ENCODE peak calls at places on chromosomes 7 and 10, in four cellular contexts. S is K562, Q is GM12878, K is HL-60. N is an unnamed sample.

GRCh38 chr10:118926018-118926417 is 103.5 kb upstream of the NANOS1 start:
- DNase-seq in S (no peak), K (no peak), Q (no peak), N (no peak)

GRCh38 chr7:150399861-150400778 is 21.0 kb downstream of the ZNF775 start:
- DNase-seq in Q (no peak), S (peak), K (no peak), N (no peak)

GRCh38 chr7:29749701-29750321 is 56.5 kb upstream of the WIPF3 start:
- DNase-seq in K (no peak), Q (no peak), S (peak), N (no peak)

GRCh38 chr7:1086588-1087461 is 1.1 kb upstream of the GPER1 start:
- DNase-seq in S (peak), K (peak), Q (no peak), N (peak)

GRCh38 chr7:25515876-25516275 is 287.6 kb upstream of the NPVF start:
- DNase-seq in Q (no peak), S (no peak), K (no peak), N (no peak)

GRCh38 chr10:116878123-116878522 is 28.8 kb downstream of the ENO4 start:
- DNase-seq in K (no peak), Q (no peak), S (no peak), N (no peak)

GRCh38 chr7:2480071-2480410 is 3.8 kb upstream of the GRIFIN start:
- DNase-seq in S (no peak), K (no peak), Q (no peak), N (no peak)

GRCh38 chr7:80185571-80185970 is 50.9 kb downstream of the GNAI1 start:
- DNase-seq in K (no peak), Q (no peak), S (no peak), N (no peak)

GRCh38 chr7:98475352-98475751 is 74.5 kb upstream of the BAIAP2L1 start:
- DNase-seq in K (no peak), Q (no peak), S (no peak), N (no peak)

GRCh38 chr7:1946025-1946424 is 275.9 kb downstream of the ELFN1 start:
- DNase-seq in S (no peak), K (no peak), Q (no peak), N (no peak)

DNA sequence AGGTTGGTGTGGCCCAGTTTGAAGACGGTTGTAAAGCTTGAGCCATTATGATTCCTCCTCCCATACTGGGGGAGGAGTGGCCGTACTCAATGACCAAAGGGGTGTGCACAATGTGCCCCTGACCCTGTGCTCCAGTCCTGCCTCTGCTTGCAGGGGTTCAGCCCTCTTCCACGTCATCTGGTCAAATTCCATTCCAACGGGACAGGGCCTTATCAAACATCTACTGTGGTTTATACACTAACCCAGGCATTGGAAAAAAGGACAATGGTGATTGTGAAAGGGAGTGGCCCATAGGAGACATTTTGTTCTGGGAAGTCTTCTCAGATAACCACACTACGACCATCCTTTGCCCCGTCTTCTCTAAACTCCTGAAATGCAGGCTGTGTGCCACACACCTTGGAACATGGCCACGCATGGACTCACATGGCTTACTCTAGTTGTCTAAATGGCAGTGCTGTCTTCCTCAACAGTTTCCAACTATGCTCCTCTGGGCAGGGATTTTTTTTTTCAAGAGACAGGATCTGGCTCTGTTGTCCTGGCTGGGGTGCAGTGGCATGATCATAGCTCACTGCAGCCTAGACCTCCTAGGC is 103.0 kb downstream of the JCAD start:
- DNase-seq in Q (no peak), K (no peak), S (no peak), N (no peak)
- TF ChIP-seq SPI1 in Q (no peak), K (no peak), S (no peak), N (no peak)

DNA sequence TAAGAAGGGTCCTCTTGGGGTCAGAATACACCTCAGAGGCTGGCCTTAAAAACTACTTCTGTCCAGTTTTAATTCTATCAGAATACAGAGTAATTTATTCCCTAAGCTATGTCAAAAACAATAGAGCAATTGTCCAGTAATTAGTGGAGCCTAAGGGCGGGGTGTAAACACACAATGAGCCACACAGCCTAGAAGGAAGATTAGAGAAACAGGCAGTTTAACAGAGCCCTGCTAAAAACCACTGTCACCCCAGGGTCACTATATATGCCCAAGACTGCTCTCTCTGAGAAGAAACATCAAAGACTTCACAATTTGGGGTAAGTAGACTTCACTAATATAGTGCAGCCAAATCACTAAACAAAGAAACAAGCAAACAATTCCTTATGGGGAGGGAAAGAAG is 27.2 kb upstream of the WNT2 start:
- DNase-seq in Q (no peak), S (no peak), K (no peak), N (no peak)
- TF ChIP-seq SPI1 in Q (no peak), S (no peak), K (no peak), N (no peak)

GRCh38 chr10:6382081-6382480 is 179.3 kb downstream of the PFKFB3 start:
- DNase-seq in K (no peak), Q (peak), S (no peak), N (no peak)
- TF ChIP-seq SPI1 in K (no peak), Q (no peak), S (no peak), N (no peak)

DNA sequence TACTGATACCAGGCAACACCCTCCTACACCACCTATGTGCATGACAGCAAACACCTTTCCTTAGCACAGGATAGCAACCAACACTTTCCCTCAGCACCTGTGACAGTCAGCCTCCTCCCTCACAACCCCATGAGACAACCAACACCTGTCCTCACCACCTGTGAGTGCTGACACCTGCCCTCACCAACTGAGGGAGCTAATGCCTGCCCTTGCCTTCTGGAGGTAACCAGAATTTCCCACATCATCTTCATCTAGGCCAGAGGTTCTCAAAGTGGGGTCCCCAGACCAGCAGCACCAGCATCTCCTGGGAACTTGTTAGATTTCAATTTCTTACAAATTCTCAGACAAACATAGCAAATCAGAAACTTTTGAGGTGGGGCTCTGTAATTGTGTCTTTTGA is 112.5 kb downstream of the GRID1 start:
- DNase-seq in K (no peak), Q (no peak), S (no peak), N (no peak)
- TF ChIP-seq SPI1 in K (no peak), Q (no peak), S (no peak), N (no peak)

GRCh38 chr7:96311967-96312366 is 9.9 kb downstream of the SLC25A13 start:
- DNase-seq in K (peak), Q (no peak), S (no peak), N (no peak)
- TF ChIP-seq SPI1 in K (no peak), Q (no peak), S (no peak), N (no peak)

DNA sequence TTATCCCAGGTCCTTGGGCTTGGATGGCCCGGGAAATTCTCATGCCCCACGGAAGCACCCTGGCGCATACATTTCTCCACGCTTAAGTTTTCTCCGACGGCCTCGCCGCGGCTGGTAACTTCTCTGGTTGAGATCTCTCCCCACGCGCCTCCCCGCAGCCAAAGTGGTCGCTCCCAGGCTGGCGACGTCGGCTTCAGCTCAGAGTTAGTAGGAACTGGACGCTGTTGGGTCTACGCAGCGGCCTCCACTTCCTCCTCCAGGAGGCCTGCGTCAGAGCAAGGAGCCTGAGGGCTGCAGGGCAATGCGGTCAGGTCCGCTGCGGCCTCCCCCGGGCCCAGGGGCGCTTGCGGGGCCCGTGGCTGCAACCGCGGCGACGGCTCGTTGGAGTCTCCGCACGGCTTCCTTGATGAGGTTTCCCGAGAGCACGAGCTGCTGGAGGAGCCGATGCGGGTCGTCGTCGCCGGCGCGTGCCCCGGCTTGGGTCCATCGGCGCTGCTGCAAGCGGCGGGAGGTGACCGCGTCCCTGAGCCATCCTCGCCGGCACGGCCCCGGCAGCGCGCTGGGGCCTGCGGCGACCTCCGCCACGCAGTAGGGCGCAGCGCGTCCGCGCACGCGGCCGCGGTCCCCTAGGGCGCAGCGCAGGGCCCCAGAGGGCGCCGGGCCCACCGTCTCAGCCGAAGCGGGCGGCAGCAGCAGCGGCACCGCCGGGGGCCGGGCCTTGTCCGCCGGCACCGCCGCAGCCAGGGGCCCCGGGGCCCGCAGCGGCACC is 744 bp downstream of the FRAT2 start:
- DNase-seq in K (peak), Q (no peak), S (peak), N (peak)
- TF ChIP-seq SPI1 in K (peak), Q (peak), S (peak), N (peak)

GRCh38 chr7:96188623-96188991 is 133.3 kb downstream of the SLC25A13 start:
- DNase-seq in S (no peak), K (no peak), Q (no peak), N (no peak)

GRCh38 chr7:96184783-96185182 is 137.1 kb downstream of the SLC25A13 start:
- DNase-seq in Q (no peak), K (no peak), S (no peak), N (no peak)

GRCh38 chr7:96183163-96183562 is 138.7 kb downstream of the SLC25A13 start:
- DNase-seq in S (no peak), Q (no peak), K (no peak), N (no peak)

GRCh38 chr7:96189129-96189815 is 132.6 kb downstream of the SLC25A13 start:
- DNase-seq in Q (no peak), K (no peak), S (no peak), N (no peak)

DNA sequence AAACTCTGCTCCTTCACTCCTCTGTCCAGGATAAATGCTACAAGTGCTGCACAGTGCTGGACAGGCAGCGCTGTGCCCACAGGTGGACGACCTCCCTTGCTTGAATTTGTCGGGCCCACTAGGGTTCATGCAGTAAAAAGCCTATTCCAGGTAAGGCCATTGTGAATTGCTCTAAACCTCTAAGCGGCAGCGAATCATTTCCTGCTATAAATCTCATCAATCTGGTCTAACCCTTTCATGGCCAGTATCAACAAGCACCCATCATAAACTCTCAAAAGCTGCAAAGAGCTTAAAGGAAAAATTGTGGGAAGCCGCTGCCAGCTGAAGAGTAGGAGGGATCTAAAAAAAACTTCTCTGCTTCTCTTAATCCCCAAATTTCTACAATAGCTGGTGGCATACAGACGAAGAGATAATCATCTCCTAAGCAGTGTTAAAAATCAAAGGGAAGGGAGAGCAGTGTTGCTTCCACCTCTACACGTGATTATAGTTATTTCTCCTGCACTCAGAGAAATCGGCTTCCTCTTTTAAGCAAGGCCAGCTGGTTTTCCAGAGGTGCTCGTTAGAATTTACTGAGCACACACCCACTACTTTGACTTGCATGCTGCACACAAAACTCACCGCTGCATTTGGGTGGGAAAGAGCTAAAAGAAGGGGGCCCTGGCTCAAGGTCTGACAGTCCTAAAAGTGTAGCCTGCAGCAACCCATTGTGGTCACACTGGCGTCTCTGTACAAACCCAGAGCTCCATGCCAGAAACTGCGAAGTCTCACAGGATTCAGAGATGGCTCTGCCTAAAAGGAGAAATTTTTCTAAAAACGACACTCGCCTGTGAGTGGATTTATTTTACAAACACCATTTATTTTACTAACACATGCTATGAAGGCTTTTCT is 133.9 kb downstream of the SLC25A13 start:
- DNase-seq in S (no peak), Q (no peak), K (peak), N (no peak)
- TF ChIP-seq SPI1 in S (no peak), Q (no peak), K (peak), N (no peak)

DNA sequence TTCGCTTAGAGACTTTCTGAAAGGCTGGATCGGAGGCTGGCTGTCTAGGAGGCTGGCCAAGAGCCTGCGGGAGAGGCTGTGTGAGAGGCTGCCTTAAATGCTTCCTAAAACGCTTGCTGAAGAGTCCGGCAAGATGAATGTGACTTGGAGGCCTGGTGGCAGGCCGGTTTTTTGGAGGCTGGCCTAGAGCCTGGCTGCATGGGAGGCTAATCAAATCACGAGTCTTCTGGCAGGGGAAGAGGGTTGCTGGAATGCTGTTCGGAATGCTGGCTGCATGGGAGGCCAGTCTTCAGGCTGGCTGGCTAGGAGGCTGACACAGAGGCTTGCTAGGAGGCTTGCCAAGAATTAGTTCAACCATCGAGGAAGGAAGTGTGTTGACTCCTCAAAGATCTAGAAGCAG is 133.9 kb downstream of the OR13A1 start:
- DNase-seq in Q (no peak), K (no peak), S (no peak), N (no peak)
- TF ChIP-seq SPI1 in Q (no peak), K (no peak), S (no peak), N (no peak)

GRCh38 chr10:124709862-124710261 is 34.3 kb downstream of the FAM53B start:
- DNase-seq in K (no peak), S (no peak), Q (no peak), N (no peak)
- TF ChIP-seq SPI1 in K (no peak), S (no peak), Q (no peak), N (no peak)

DNA sequence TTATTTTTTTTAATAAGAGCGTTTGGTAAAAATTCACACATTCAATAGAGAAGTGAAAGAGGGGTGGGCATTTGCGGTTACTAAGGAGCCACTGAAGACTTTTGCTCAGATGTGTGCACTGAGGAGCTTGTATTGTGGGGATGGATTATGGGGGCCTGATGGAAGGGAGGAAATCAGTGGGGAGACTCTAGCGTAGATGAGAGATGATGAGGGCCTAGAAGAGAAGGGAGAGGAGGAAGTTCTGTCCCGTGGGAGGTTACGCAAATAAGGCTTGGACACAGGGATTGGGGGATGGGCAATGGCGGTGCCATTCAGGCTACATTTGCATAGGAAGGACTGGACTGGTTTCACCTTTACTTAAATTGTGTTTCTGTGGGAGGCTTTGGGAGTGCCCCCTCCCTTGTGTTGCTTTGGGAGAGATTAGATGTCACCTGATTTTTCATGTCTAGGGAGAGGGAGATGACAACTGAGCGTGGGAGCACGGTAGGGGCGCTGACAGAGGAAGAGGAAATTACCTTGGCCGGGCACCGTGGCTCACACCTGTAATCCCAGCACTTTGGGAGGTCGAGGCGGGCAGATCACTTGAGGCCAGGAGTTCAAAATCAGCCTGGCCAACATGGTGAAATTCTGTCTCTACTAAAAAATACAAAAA is 2.2 kb upstream of the HIP1 start:
- DNase-seq in K (peak), Q (peak), S (peak), N (no peak)
- TF ChIP-seq SPI1 in K (no peak), Q (peak), S (no peak), N (peak)